ENCODE peak calls at places on chromosomes 12 and 14, in six cellular contexts. X is naive thymus-derived CD4-positive, alpha-beta T cell; A is caudate nucleus; G is tibial nerve; Y is adrenal gland; J is right lobe of liver. S is an unnamed sample.

GRCh38 chr12:89395712-89396111 is 43.4 kb upstream of the DUSP6 start:
- DNase-seq in J (no peak), G (no peak), Y (no peak), A (no peak), X (no peak), S (no peak)

GRCh38 chr12:4112290-4112689 is 161.3 kb upstream of the CCND2 start:
- DNase-seq in Y (no peak), X (no peak), A (no peak), J (no peak), G (no peak), S (no peak)

GRCh38 chr12:93524386-93525133 is 47.9 kb upstream of the SOCS2 start:
- DNase-seq in J (no peak), G (no peak), Y (no peak), A (no peak), X (no peak), S (no peak)

GRCh38 chr12:103833891-103834290 is 7.1 kb downstream of the NT5DC3 start:
- DNase-seq in J (no peak), G (no peak), Y (no peak), A (no peak), X (no peak), S (no peak)

GRCh38 chr12:70520847-70521246 is 116.4 kb downstream of the PTPRB start:
- DNase-seq in J (no peak), Y (no peak), X (no peak), A (no peak), G (no peak), S (no peak)

GRCh38 chr12:87756111-87756510 is 273.1 kb downstream of the C12orf50 start:
- DNase-seq in J (no peak), G (no peak), Y (no peak), X (no peak), A (no peak), S (no peak)

GRCh38 chr14:39268393-39268792 is 34.7 kb downstream of the MIA2 start:
- DNase-seq in Y (no peak), X (no peak), J (no peak), A (no peak), G (no peak), S (no peak)

GRCh38 chr12:124428792-124429281 is 133.9 kb downstream of the RFLNA start:
- DNase-seq in X (no peak), J (no peak), Y (no peak), A (no peak), G (no peak), S (no peak)

GRCh38 chr12:53955776-53956250 is 1.1 kb downstream of the HOXC12 start:
- DNase-seq in J (no peak), G (no peak), Y (no peak), X (no peak), A (no peak), S (no peak)

GRCh38 chr12:4444031-4444430 is 1.6 kb downstream of the FGF6 start:
- DNase-seq in A (no peak), J (no peak), Y (no peak), X (no peak), G (no peak), S (no peak)

GRCh38 chr12:74689071-74689655 is 151.5 kb downstream of the ATXN7L3B start:
- DNase-seq in G (no peak), X (no peak), A (no peak), J (no peak), Y (no peak), S (no peak)

GRCh38 chr12:41409628-41410027 is 221.5 kb downstream of the PDZRN4 start:
- DNase-seq in G (no peak), J (no peak), X (no peak), Y (no peak), A (no peak), S (no peak)

GRCh38 chr12:107356266-107356936 is 263.1 kb upstream of the CRY1 start:
- DNase-seq in Y (no peak), X (no peak), J (no peak), A (no peak), G (no peak), S (no peak)

GRCh38 chr14:61927015-61927414 is 164.8 kb downstream of the SNAPC1 start:
- DNase-seq in X (no peak), J (no peak), Y (no peak), G (no peak), A (no peak), S (no peak)

GRCh38 chr14:75132374-75133086 is 5.7 kb upstream of the NEK9 start:
- DNase-seq in X (no peak), J (no peak), A (peak; percentile 43), G (no peak), Y (no peak), S (peak; percentile 51)

GRCh38 chr14:61696753-61697318 is 1.5 kb downstream of the HIF1A start:
- DNase-seq in X (no peak), A (no peak), J (no peak), Y (no peak), G (no peak), S (no peak)

GRCh38 chr12:46675736-46676135 is 150.1 kb downstream of the SLC38A4 start:
- DNase-seq in A (no peak), G (no peak), J (peak; percentile 52), X (no peak), Y (peak; percentile 35), S (no peak)

GRCh38 chr12:109739747-109740693 is 26.4 kb downstream of the FAM222A start:
- DNase-seq in J (peak; percentile 34), Y (peak; percentile 57), A (no peak), X (no peak), G (peak; percentile 5), S (peak; percentile 27)
- H3K27ac ChIP-seq in J (no peak overlapping the region), Y (peak overlapping the region; percentile 78), A (no peak overlapping the region), X (no peak overlapping the region), G (no peak overlapping the region), S (no peak overlapping the region)

GRCh38 chr12:128652136-128652751 is 171.5 kb downstream of the SLC15A4 start:
- DNase-seq in A (peak; percentile 31), J (no peak), G (no peak), Y (no peak), X (no peak), S (no peak)
- H3K27ac ChIP-seq in A (peak overlapping the region; percentile 0), J (no peak overlapping the region), G (no peak overlapping the region), Y (no peak overlapping the region), X (no peak overlapping the region), S (no peak overlapping the region)

DNA sequence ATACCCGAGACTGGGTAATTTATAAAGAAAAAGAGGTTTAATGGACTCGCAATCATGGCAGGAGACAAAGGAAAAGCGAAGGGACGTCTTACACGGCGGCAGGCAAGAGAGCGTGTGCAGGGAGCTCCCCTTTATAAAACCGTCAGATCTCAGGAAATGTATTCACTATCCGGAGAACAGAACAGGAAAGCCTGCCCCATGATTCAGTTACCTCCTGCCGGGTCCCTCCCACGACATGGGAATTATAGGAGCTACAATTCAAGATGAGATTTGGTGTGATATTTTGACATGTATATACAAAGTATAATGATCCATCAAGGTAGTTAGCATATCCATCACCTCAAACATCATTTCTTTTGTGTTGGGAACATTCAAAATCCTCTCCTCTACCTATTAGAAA is 2.3 kb upstream of the CDCA4 start:
- DNase-seq in X (no peak), G (no peak), J (no peak), Y (no peak), A (no peak), S (no peak)
- H3K27ac ChIP-seq in X (no peak overlapping the region), G (no peak overlapping the region), J (no peak overlapping the region), Y (peak overlapping the region; percentile 62), A (no peak overlapping the region), S (no peak overlapping the region)

GRCh38 chr14:77087631-77088030 is 10.4 kb upstream of the CIPC start:
- DNase-seq in Y (no peak), X (no peak), J (no peak), A (no peak), G (no peak), S (no peak)

GRCh38 chr14:77086951-77087350 is 11.1 kb upstream of the CIPC start:
- DNase-seq in X (no peak), J (no peak), A (no peak), Y (no peak), G (no peak), S (no peak)

GRCh38 chr14:77086017-77086727 is 11.9 kb upstream of the CIPC start:
- DNase-seq in Y (no peak), A (no peak), G (no peak), J (no peak), X (no peak), S (no peak)

GRCh38 chr14:77084991-77085390 is 13.1 kb upstream of the CIPC start:
- DNase-seq in J (no peak), Y (no peak), A (no peak), X (no peak), G (no peak), S (no peak)

DNA sequence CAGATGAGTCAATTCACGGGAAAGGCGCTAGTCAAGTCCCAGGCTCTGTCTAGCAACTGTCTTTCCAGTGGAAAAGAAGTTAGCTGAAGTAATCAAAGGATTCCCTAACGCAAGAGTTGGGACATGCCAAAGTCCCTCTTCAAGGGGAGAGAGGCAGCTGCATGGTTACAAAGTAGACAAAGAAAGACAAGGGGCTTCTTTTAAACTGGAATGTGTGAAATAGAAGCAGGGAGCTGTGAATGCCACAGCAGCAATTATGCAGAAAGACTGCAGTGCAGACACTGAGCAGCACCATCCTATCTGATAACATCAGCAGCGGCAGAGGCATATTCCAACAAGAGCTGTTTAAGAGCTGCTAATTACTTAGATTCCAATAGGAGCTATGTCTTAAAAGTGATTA is 12.5 kb upstream of the CIPC start:
- DNase-seq in G (no peak), Y (no peak), J (no peak), X (no peak), A (no peak), S (no peak)
- H3K27ac ChIP-seq in G (no peak overlapping the region), Y (no peak overlapping the region), J (no peak overlapping the region), X (no peak overlapping the region), A (no peak overlapping the region), S (peak overlapping the region; percentile 84)